ENCODE peak calls at places on chromosomes 6 and 20, in eight cellular contexts. E, P, K, D, W, A, R and F are unnamed samples.

GRCh38 chr6:127971945-127972391 is 71.1 kb upstream of the THEMIS start:
- DNase-seq in R (no peak), P (no peak), W (peak), D (no peak), E (no peak), K (no peak), A (peak), F (no peak)

GRCh38 chr6:136751478-136751956 is 40.8 kb downstream of the MAP3K5 start:
- DNase-seq in P (no peak), K (no peak), R (no peak), A (no peak), D (no peak), E (no peak), W (no peak), F (no peak)

GRCh38 chr6:56318851-56319250 is 71.5 kb upstream of the COL21A1 start:
- DNase-seq in P (no peak), W (no peak), E (no peak), K (no peak), D (no peak), A (no peak), R (no peak), F (no peak)

GRCh38 chr20:25274481-25274880 is 26.6 kb downstream of the PYGB start:
- DNase-seq in D (peak), R (peak), E (peak), P (peak), A (no peak), W (no peak), K (peak), F (no peak)

GRCh38 chr20:58651548-58651822 is 402 bp downstream of the STX16 start:
- DNase-seq in K (no peak), P (no peak), R (peak), W (no peak), A (no peak), D (no peak), E (no peak), F (no peak)

GRCh38 chr6:69331886-69332285 is 464.9 kb downstream of the LMBRD1 start:
- DNase-seq in D (no peak), R (no peak), A (no peak), K (no peak), P (no peak), W (no peak), E (no peak), F (no peak)

GRCh38 chr20:44704551-44704971 is 10.6 kb upstream of the CCN5 start:
- DNase-seq in R (no peak), D (no peak), E (no peak), A (peak), K (no peak), W (no peak), P (no peak), F (no peak)

GRCh38 chr6:155366325-155366724 is 52.0 kb upstream of the TFB1M start:
- DNase-seq in E (no peak), K (no peak), R (no peak), P (no peak), W (no peak), A (no peak), D (no peak), F (no peak)

GRCh38 chr20:3797592-3798404 is 1.7 kb downstream of the CDC25B start:
- DNase-seq in D (no peak), P (no peak), E (peak), A (no peak), R (no peak), K (no peak), W (no peak), F (no peak)

GRCh38 chr20:21713901-21714296 is 8.4 kb downstream of the PAX1 start:
- DNase-seq in D (no peak), P (no peak), K (no peak), R (no peak), A (no peak), W (no peak), E (no peak), F (no peak)

GRCh38 chr20:3670945-3671344 is 7.7 kb upstream of the GFRA4 start:
- DNase-seq in W (no peak), K (no peak), D (no peak), E (no peak), A (no peak), P (no peak), R (no peak), F (no peak)

GRCh38 chr6:5162401-5162800 is 77.3 kb downstream of the PPP1R3G start:
- DNase-seq in D (no peak), P (no peak), K (no peak), R (no peak), E (no peak), W (no peak), A (no peak), F (no peak)

GRCh38 chr20:63224272-63225081 is 8.5 kb upstream of the YTHDF1 start:
- DNase-seq in D (no peak), R (no peak), P (peak), A (peak), K (peak), W (peak), E (no peak), F (no peak)

GRCh38 chr6:73743556-73743955 is 47.6 kb downstream of the CD109 start:
- DNase-seq in R (no peak), P (no peak), D (no peak), W (no peak), A (no peak), E (no peak), K (no peak), F (no peak)

GRCh38 chr6:11700118-11700718 is 78.4 kb downstream of the ADTRP start:
- DNase-seq in A (peak), R (no peak), P (no peak), W (peak), E (no peak), D (no peak), K (no peak), F (no peak)

GRCh38 chr20:43755851-43756250 is 29.0 kb upstream of the GTSF1L start:
- DNase-seq in W (no peak), A (peak), K (no peak), R (no peak), D (no peak), P (no peak), E (no peak), F (no peak)

DNA sequence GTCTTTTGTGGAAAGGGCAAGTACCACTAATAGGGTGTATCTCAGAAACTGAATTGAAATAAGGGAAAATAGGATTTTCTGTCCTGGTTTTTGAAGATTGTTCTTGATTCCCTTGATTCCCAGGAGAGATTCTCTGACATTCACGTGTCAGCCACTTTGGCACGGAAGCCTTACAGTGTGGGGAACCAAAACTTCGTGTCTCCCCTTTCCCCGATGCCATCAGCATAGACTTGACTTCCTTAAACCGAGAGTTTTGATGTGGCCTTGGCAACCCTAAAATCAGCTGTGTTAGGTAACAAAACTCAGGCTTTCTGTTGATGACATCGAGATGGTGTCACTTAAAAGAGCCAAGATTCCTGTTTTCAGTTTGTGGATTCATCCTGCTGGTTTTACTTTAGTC is 7.5 kb downstream of the HMGN4 start:
- DNase-seq in D (no peak), A (no peak), K (no peak), P (no peak), E (no peak), W (no peak), R (no peak), F (no peak)
- TF ChIP-seq CTCF in D (no peak), A (no peak), K (no peak), P (no peak), E (no peak), W (no peak), R (no peak), F (no peak)

GRCh38 chr6:108712946-108713345 is 135.3 kb upstream of the ARMC2 start:
- DNase-seq in E (peak), K (no peak), A (no peak), W (no peak), R (no peak), D (no peak), P (no peak), F (no peak)

GRCh38 chr6:108716801-108717791 is 131.1 kb upstream of the ARMC2 start:
- DNase-seq in D (no peak), A (no peak), K (no peak), W (no peak), R (no peak), P (no peak), E (no peak), F (no peak)

GRCh38 chr6:108714012-108714773 is 134.0 kb upstream of the ARMC2 start:
- DNase-seq in E (no peak), K (peak), A (peak), W (no peak), R (no peak), P (no peak), D (peak), F (no peak)

GRCh38 chr6:108715832-108716231 is 132.4 kb upstream of the ARMC2 start:
- DNase-seq in K (no peak), R (no peak), E (no peak), A (peak), W (no peak), D (no peak), P (no peak), F (no peak)

GRCh38 chr6:108714774-108715414 is 133.3 kb upstream of the ARMC2 start:
- DNase-seq in E (no peak), D (no peak), W (no peak), P (no peak), A (no peak), K (no peak), R (no peak), F (no peak)
- TF ChIP-seq CTCF in E (no peak), D (no peak), W (no peak), P (no peak), A (no peak), K (no peak), R (no peak), F (no peak)

GRCh38 chr6:105075210-105075609 is 104.6 kb downstream of the POPDC3 start:
- DNase-seq in R (no peak), K (no peak), A (no peak), E (no peak), P (no peak), D (no peak), W (no peak), F (no peak)

GRCh38 chr6:105072799-105073199 is 107.0 kb downstream of the POPDC3 start:
- DNase-seq in W (peak), A (peak), K (no peak), D (no peak), R (no peak), E (no peak), P (no peak), F (no peak)

GRCh38 chr6:105080279-105080678 is 99.5 kb downstream of the POPDC3 start:
- DNase-seq in P (no peak), K (no peak), R (no peak), E (no peak), D (no peak), W (no peak), A (no peak), F (no peak)

GRCh38 chr6:105077592-105078463 is 102.0 kb downstream of the POPDC3 start:
- DNase-seq in E (no peak), R (no peak), D (no peak), P (no peak), W (peak), K (no peak), A (peak), F (no peak)
- TF ChIP-seq CTCF in E (no peak), R (peak), D (peak), P (peak), W (peak), K (peak), A (peak), F (peak)

GRCh38 chr6:36139991-36140710 is 9.8 kb downstream of the MAPK13 start:
- DNase-seq in D (no peak), A (no peak), R (no peak), E (no peak), K (no peak), P (no peak), W (no peak), F (no peak)

GRCh38 chr6:36138667-36139066 is 8.4 kb downstream of the MAPK13 start:
- DNase-seq in K (no peak), A (no peak), R (no peak), W (no peak), D (no peak), E (no peak), P (no peak), F (no peak)

GRCh38 chr6:36141961-36142360 is 11.6 kb downstream of the MAPK13 start:
- DNase-seq in E (peak), A (no peak), D (no peak), K (no peak), P (no peak), R (no peak), W (no peak), F (no peak)

GRCh38 chr6:36141091-36141490 is 10.8 kb downstream of the MAPK13 start:
- DNase-seq in W (no peak), R (no peak), P (no peak), K (no peak), E (no peak), D (no peak), A (no peak), F (no peak)

DNA sequence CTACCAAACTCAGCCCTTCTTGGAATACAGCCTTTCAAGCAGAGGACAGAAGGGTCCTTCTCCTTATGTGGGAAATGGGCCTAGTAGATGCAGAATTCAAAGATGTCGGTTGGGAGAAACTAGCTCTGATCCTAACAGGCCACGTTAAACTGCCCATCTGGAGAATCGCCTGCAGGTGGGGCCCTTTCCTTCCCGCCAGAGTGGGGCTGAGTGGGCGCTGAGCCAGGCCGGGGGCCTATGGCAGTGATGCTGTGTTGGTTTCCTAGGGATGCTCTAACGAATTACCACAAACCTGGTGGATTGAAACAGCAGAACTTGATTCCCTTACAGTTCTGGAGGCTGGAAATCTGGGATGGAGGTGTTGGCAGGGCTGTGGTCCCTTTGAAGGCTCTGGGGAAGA is 9.1 kb downstream of the MAPK13 start:
- DNase-seq in R (no peak), E (no peak), W (no peak), D (no peak), A (peak), P (peak), K (no peak), F (peak)
- TF ChIP-seq CTCF in R (no peak), E (no peak), W (no peak), D (no peak), A (peak), P (peak), K (no peak), F (no peak)

GRCh38 chr6:113909224-113909856 is 52.2 kb downstream of the MARCKS start:
- DNase-seq in E (no peak), P (peak), K (no peak), R (no peak), W (peak), A (peak), D (no peak), F (peak)

GRCh38 chr6:113903666-113904330 is 46.7 kb downstream of the MARCKS start:
- DNase-seq in D (peak), K (peak), P (no peak), R (no peak), A (peak), E (peak), W (no peak), F (peak)

GRCh38 chr6:113901482-113901881 is 44.3 kb downstream of the MARCKS start:
- DNase-seq in W (no peak), P (no peak), R (no peak), D (no peak), K (no peak), A (peak), E (no peak), F (no peak)

GRCh38 chr6:113908801-113909200 is 51.7 kb downstream of the MARCKS start:
- DNase-seq in D (no peak), K (no peak), R (no peak), P (no peak), W (no peak), E (no peak), A (peak), F (no peak)

GRCh38 chr6:113907107-113907506 is 50.0 kb downstream of the MARCKS start:
- DNase-seq in K (no peak), P (no peak), D (no peak), R (no peak), W (no peak), E (no peak), A (peak), F (no peak)
- TF ChIP-seq CTCF in K (no peak), P (no peak), D (no peak), R (no peak), W (no peak), E (no peak), A (peak), F (no peak)

GRCh38 chr20:61263084-61263695 is 11.1 kb downstream of the CDH4 start:
- DNase-seq in A (peak), W (peak), E (no peak), D (no peak), R (no peak), K (no peak), P (peak), F (peak)
- TF ChIP-seq CTCF in A (peak), W (peak), E (peak), D (no peak), R (peak), K (peak), P (peak), F (peak)